ENCODE peak calls at places on chromosomes 4 and X, in eight cellular contexts. C is SK-N-SH, Y is Panc1, V is GM23338, M is GM12878, U is HCT116, Z is HepG2, S is K562. F is an unnamed sample.

GRCh38 chr4:8779371-8779988 is 92.2 kb downstream of the HMX1 start:
- DNase-seq in C (peak), Y (no peak), V (no peak), M (no peak), U (no peak), Z (no peak), S (no peak), F (no peak)

GRCh38 chr4:26839016-26839415 is 21.6 kb upstream of the STIM2 start:
- DNase-seq in C (no peak), Y (no peak), V (no peak), M (no peak), U (no peak), Z (no peak), S (no peak), F (no peak)

GRCh38 chr4:8315343-8316250 is 46.0 kb downstream of the HTRA3 start:
- DNase-seq in C (peak), Y (no peak), V (peak), M (no peak), U (peak), Z (peak), S (no peak), F (peak)

GRCh38 chr4:7761312-7761711 is 178.3 kb downstream of the AFAP1 start:
- DNase-seq in C (no peak), Y (no peak), V (no peak), M (no peak), U (no peak), Z (no peak), S (no peak), F (no peak)

GRCh38 chrX:153639177-153640044 is 7.6 kb upstream of the DUSP9 start:
- DNase-seq in C (no peak), Y (no peak), V (no peak), M (no peak), U (no peak), Z (no peak), S (no peak), F (no peak)

GRCh38 chr4:184309241-184310170 is 91.8 kb upstream of the ENPP6 start:
- DNase-seq in C (no peak), Y (no peak), V (no peak), M (no peak), U (no peak), Z (no peak), S (no peak), F (no peak)

GRCh38 chrX:63434206-63434605 is 83.1 kb upstream of the SPIN4 start:
- DNase-seq in C (no peak), Y (no peak), V (no peak), M (no peak), U (no peak), Z (no peak), S (no peak), F (no peak)

GRCh38 chrX:35046646-35047231 is 104.1 kb downstream of the FAM47B start:
- DNase-seq in C (no peak), Y (no peak), V (no peak), M (no peak), U (no peak), Z (no peak), S (no peak), F (no peak)

GRCh38 chr4:61666248-61666647 is 466.1 kb downstream of the ADGRL3 start:
- DNase-seq in C (no peak), Y (no peak), V (no peak), M (no peak), U (no peak), Z (no peak), S (no peak), F (no peak)

GRCh38 chrX:97126020-97126419 is 242.3 kb downstream of the RPA4 start:
- DNase-seq in C (no peak), Y (no peak), V (no peak), M (no peak), U (no peak), Z (no peak), S (no peak), F (no peak)

GRCh38 chr4:112167790-112168189 is 22.5 kb downstream of the FAM241A start:
- DNase-seq in C (no peak), Y (no peak), V (no peak), M (no peak), U (no peak), Z (no peak), S (no peak), F (no peak)

GRCh38 chr4:3302164-3302785 is 9.5 kb downstream of the RGS12 start:
- DNase-seq in C (no peak), Y (no peak), V (no peak), M (peak), U (no peak), Z (no peak), S (no peak), F (no peak)

GRCh38 chrX:44246826-44247225 is 96.6 kb downstream of the EFHC2 start:
- DNase-seq in C (no peak), Y (no peak), V (no peak), M (no peak), U (no peak), Z (no peak), S (no peak), F (no peak)

GRCh38 chrX:4225086-4225485 is 511.6 kb upstream of the PRKX start:
- DNase-seq in C (no peak), Y (no peak), V (no peak), M (no peak), U (no peak), Z (no peak), S (no peak), F (no peak)

GRCh38 chr4:108454227-108454626 is 166.1 kb upstream of the RPL34 start:
- DNase-seq in C (no peak), Y (no peak), V (no peak), M (no peak), U (no peak), Z (no peak), S (no peak), F (no peak)
- TF ChIP-seq POLR2AphosphoS5 in C (no peak), Y (no peak), V (no peak), M (no peak), U (no peak), Z (no peak), S (no peak), F (no peak)

GRCh38 chr4:41405464-41405863 is 132.5 kb upstream of the LIMCH1 start:
- DNase-seq in C (no peak), Y (no peak), V (no peak), M (no peak), U (no peak), Z (no peak), S (no peak), F (no peak)
- H3K27ac ChIP-seq in C (no peak), Y (no peak), V (no peak), M (no peak), U (no peak), Z (no peak), S (no peak), F (no peak)

GRCh38 chr4:126268106-126268505 is 953.4 kb downstream of the FAT4 start:
- DNase-seq in C (no peak), Y (no peak), V (no peak), M (no peak), U (no peak), Z (no peak), S (no peak), F (no peak)
- TF ChIP-seq REST in C (no peak), Y (no peak), V (no peak), M (no peak), U (no peak), Z (no peak), S (no peak), F (no peak)

GRCh38 chr4:122732329-122733026 is at the start of gene BBS12:
- DNase-seq in C (peak), Y (peak), V (peak), M (peak), U (peak), Z (peak), S (peak), F (peak)
- TF ChIP-seq POLR2AphosphoS5 in C (peak), Y (no peak), V (peak), M (no peak), U (peak), Z (no peak), S (no peak), F (no peak)

DNA sequence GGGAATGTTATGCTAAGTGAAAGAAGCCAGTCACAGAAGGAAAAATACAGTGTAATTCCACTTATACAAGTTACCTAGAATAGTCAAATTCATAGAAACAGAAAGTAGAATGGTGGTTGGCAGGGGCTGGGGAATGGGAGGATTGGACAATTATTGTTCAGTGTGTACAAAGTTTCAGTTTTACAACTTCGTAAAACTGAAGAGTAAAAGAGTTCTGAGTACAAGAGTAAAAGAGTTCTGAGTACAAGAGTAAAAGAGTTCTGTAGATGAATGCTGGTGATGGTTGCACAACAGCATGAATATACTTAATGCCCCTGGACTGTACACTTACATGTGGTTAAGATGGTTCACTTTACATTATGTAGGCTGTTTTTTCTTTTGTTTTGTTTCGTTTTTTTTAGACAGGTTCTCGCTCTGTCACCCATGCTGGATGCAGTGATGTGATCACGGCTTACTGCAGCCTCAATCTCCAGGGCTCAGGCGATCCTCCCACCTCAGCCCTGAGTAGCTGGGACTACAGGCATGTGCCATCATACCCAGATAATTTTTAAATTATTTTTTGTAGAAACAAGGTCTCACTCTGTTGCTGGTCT is 230.9 kb downstream of the SOWAHB start:
- DNase-seq in C (no peak), Y (no peak), V (no peak), M (no peak), U (no peak), Z (no peak), S (no peak), F (no peak)
- H3K27ac ChIP-seq in C (no peak), Y (no peak), V (no peak), M (no peak), U (no peak), Z (no peak), S (no peak), F (no peak)

DNA sequence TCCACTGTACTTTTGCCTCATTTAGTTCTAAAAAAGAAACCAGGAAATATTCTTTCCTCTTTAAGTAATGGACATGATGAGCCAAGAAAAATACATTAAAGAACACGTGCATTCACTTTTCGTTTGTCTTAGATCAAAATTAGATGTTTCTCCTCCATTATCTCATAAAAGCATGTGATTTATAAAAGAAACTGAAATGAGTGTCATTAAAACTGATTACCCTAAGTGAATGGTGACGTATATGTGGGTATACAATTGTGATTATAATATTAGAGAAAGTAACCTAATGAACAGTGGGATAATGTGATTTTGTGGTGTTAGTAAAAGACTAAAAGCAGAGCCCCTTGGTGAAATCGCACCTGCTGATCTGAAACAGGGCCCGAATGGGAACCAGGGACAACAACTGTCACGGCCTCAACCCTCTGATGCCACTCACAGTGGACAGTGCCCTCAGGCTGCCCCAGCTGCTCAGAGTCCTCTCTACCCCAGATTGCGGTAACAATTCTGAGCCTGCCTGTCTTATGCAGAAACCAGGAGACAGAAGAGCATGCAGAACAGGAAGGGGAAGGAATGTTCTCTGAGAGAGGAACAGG is 25.7 kb upstream of the HS6ST2 start:
- DNase-seq in C (peak), Y (no peak), V (no peak), M (no peak), U (no peak), Z (no peak), S (no peak), F (no peak)
- TF ChIP-seq REST in C (no peak), Y (no peak), V (no peak), M (no peak), U (no peak), Z (no peak), S (no peak), F (no peak)

GRCh38 chrX:47218920-47219815 is 687 bp downstream of the CDK16 start:
- DNase-seq in C (peak), Y (no peak), V (peak), M (no peak), U (no peak), Z (no peak), S (peak), F (no peak)

GRCh38 chrX:47217852-47218279 is 615 bp upstream of the CDK16 start:
- DNase-seq in C (peak), Y (peak), V (peak), M (peak), U (peak), Z (peak), S (peak), F (peak)

GRCh38 chrX:47216393-47216925 is 2.0 kb upstream of the CDK16 start:
- DNase-seq in C (no peak), Y (no peak), V (no peak), M (no peak), U (no peak), Z (no peak), S (no peak), F (no peak)

GRCh38 chrX:47218280-47218919 is at the start of gene CDK16:
- DNase-seq in C (peak), Y (no peak), V (peak), M (peak), U (peak), Z (peak), S (peak), F (peak)

GRCh38 chrX:47217121-47217851 is 1.2 kb upstream of the CDK16 start:
- DNase-seq in C (peak), Y (no peak), V (peak), M (no peak), U (no peak), Z (peak), S (no peak), F (no peak)
- TF ChIP-seq POLR2AphosphoS5 in C (peak), Y (peak), V (no peak), M (no peak), U (peak), Z (no peak), S (no peak), F (no peak)

DNA sequence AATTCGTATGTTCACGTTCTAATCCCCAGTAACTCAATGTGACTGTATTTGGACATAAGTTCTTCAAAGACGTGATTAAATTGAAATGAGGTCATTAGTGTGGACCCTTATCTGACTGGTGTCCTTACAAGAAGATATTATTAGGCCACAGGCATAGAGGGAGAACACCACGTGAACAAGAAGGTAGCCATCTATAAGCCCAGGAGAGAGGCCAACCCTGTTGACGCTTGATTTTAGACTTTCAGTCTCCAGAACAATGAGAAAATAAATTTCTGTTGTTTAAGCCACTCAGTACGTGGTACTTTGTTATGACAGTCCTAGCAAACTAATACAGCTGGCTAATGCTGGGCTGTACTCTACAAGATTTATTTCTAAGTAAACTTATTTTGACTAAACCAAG is 1.5 kb upstream of the EIF1AX start:
- DNase-seq in C (no peak), Y (no peak), V (no peak), M (no peak), U (no peak), Z (no peak), S (peak), F (no peak)
- H3K27ac ChIP-seq in C (no peak), Y (no peak), V (no peak), M (no peak), U (no peak), Z (no peak), S (peak), F (no peak)

GRCh38 chrX:68438575-68438974 is 5.3 kb upstream of the OPHN1 start:
- DNase-seq in C (no peak), Y (no peak), V (no peak), M (no peak), U (no peak), Z (peak), S (peak), F (no peak)

GRCh38 chrX:68440438-68440837 is 7.1 kb upstream of the OPHN1 start:
- DNase-seq in C (no peak), Y (no peak), V (no peak), M (no peak), U (no peak), Z (no peak), S (no peak), F (no peak)

GRCh38 chrX:68439341-68439740 is 6.0 kb upstream of the OPHN1 start:
- DNase-seq in C (no peak), Y (no peak), V (no peak), M (no peak), U (no peak), Z (no peak), S (no peak), F (no peak)

GRCh38 chrX:68443155-68443868 is 10.0 kb upstream of the OPHN1 start:
- DNase-seq in C (no peak), Y (no peak), V (no peak), M (peak), U (no peak), Z (peak), S (no peak), F (peak)

DNA sequence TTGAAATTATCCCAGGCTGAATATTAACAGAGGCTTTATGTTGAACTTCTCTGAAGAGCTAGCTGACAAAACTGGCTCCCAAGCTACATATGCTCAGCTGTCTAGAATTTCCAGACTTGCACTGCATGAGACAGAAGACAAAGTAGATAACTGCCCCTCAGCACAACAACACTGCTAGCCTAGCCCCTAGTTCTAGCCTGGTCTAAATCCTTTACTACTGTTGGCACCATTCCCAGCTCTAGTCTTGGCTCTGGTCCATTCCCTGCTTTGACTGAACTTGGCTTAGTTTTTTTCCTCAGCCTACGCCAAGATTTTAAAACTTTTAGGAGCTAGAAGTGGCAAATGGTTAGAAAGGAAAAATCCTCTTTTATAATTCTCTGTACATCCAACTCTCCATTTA is 7.6 kb upstream of the OPHN1 start:
- DNase-seq in C (peak), Y (no peak), V (no peak), M (no peak), U (no peak), Z (peak), S (peak), F (no peak)
- TF ChIP-seq REST in C (no peak), Y (no peak), V (no peak), M (no peak), U (no peak), Z (no peak), S (no peak), F (no peak)

GRCh38 chr4:54229631-54230478 is 762 bp downstream of the PDGFRA start:
- DNase-seq in C (peak), Y (no peak), V (peak), M (no peak), U (no peak), Z (no peak), S (no peak), F (no peak)

GRCh38 chr4:54228064-54228527 is 997 bp upstream of the PDGFRA start:
- DNase-seq in C (peak), Y (peak), V (peak), M (no peak), U (no peak), Z (peak), S (peak), F (no peak)

GRCh38 chr4:54227261-54228063 is 1.6 kb upstream of the PDGFRA start:
- DNase-seq in C (peak), Y (peak), V (peak), M (no peak), U (no peak), Z (no peak), S (no peak), F (no peak)

GRCh38 chr4:54230479-54231418 is 1.7 kb downstream of the PDGFRA start:
- DNase-seq in C (peak), Y (no peak), V (peak), M (no peak), U (no peak), Z (no peak), S (no peak), F (no peak)

DNA sequence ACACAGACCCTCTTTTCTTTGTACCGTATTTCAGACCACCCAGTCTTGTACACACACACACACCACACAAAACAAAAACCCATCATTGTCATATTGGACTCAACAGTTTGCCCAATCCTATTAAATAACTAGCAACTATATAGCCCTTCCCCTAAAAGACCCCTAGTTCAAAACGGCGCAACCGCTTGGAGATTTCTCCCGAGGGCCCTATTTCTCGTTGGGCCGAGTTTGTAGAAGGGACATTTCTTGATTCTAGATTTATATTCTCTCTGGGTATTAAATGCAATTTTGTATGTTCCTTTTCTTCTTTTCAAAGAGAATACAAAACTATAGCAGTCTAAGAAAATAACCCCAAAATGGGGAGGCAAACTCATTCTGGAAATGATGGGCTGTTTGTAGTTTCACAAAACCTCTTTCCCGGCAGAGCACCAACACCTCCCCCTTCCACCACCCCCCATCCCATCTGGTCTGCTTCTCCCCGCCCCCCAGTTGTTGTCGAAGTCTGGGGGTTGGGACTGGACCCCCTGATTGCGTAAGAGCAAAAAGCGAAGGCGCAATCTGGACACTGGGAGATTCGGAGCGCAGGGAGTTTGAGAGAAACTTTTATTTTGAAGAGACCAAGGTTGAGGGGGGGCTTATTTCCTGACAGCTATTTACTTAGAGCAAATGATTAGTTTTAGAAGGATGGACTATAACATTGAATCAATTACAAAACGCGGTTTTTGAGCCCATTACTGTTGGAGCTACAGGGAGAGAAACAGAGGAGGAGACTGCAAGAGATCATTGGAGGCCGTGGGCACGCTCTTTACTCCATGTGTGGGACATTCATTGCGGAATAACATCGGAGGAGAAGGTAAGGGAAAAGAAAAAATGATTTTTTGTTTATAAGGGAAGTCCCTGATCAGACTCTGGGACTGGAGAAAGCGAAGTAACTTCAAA is at the start of gene PDGFRA:
- DNase-seq in C (peak), Y (no peak), V (peak), M (no peak), U (no peak), Z (no peak), S (no peak), F (no peak)
- TF ChIP-seq POLR2AphosphoS5 in C (no peak), Y (no peak), V (no peak), M (no peak), U (no peak), Z (no peak), S (no peak), F (no peak)